ENCODE peak calls at places on chromosomes 3 and 15, in five cellular contexts. A is HepG2, R is GM23248, P is PC-9, X is GM23338. T is an unnamed sample.
A peak's percentile ranks its signal among the peaks of the same experiment; 100 is the strongest.

GRCh38 chr15:38069506-38069905 is 135.1 kb downstream of the TMCO5A start:
- DNase-seq in P (peak; percentile 79), X (no peak), A (no peak), R (peak; percentile 97), T (peak; percentile 93)

GRCh38 chr15:67006089-67007065 is 59.0 kb upstream of the SMAD3 start:
- DNase-seq in R (no peak), X (no peak), A (no peak), P (no peak), T (peak; percentile 84)

GRCh38 chr3:65712156-65712555 is 326.6 kb downstream of the MAGI1 start:
- DNase-seq in R (peak; percentile 72), P (no peak), A (no peak), X (no peak), T (no peak)

GRCh38 chr3:53850895-53851294 is 4.5 kb downstream of the IL17RB start:
- DNase-seq in X (no peak), R (peak; percentile 34), A (no peak), P (no peak), T (no peak)

GRCh38 chr3:52310861-52311566 is 5.1 kb upstream of the DNAH1 start:
- DNase-seq in A (no peak), P (no peak), X (no peak), R (no peak), T (no peak)

GRCh38 chr15:45668386-45668785 is 33.6 kb downstream of the SQOR start:
- DNase-seq in R (no peak), P (no peak), X (no peak), A (no peak), T (no peak)

GRCh38 chr3:55879901-55880331 is 392.8 kb upstream of the WNT5A start:
- DNase-seq in A (no peak), X (no peak), R (no peak), P (peak; percentile 70), T (no peak)

GRCh38 chr15:22892333-22892732 is 53.9 kb downstream of the NIPA2 start:
- DNase-seq in X (no peak), P (no peak), A (no peak), R (no peak), T (no peak)

GRCh38 chr3:67493808-67494207 is 160.6 kb downstream of the SUCLG2 start:
- DNase-seq in P (no peak), A (no peak), X (no peak), R (no peak), T (no peak)

GRCh38 chr3:1515842-1516241 is 423.0 kb downstream of the CNTN6 start:
- DNase-seq in A (no peak), P (no peak), X (no peak), R (no peak), T (no peak)

GRCh38 chr3:79414821-79415220 is 353.0 kb downstream of the ROBO1 start:
- DNase-seq in R (peak; percentile 84), X (no peak), A (no peak), P (no peak), T (no peak)

GRCh38 chr3:44424758-44425157 is 52.7 kb downstream of the ZNF445 start:
- DNase-seq in P (no peak), X (no peak), R (no peak), A (no peak), T (no peak)

GRCh38 chr3:100993309-100993708 is at the start of gene ABI3BP:
- DNase-seq in R (peak; percentile 95), P (no peak), X (no peak), A (no peak), T (peak; percentile 60)

GRCh38 chr3:32383136-32383711 is 8.4 kb upstream of the CMTM7 start:
- DNase-seq in P (no peak), R (no peak), X (no peak), A (no peak), T (no peak)

GRCh38 chr3:136819784-136820640 is 1.1 kb downstream of the SLC35G2 start:
- DNase-seq in R (peak; percentile 84), X (peak; percentile 88), P (peak; percentile 47), A (peak; percentile 34), T (peak; percentile 72)

GRCh38 chr3:12438318-12438717 is 46.0 kb upstream of the TSEN2 start:
- DNase-seq in R (no peak), A (no peak), P (no peak), X (no peak), T (no peak)

GRCh38 chr3:12437861-12438260 is 46.4 kb upstream of the TSEN2 start:
- DNase-seq in X (no peak), P (no peak), R (no peak), A (no peak), T (no peak)

GRCh38 chr3:12437223-12437605 is 47.1 kb upstream of the TSEN2 start:
- DNase-seq in R (no peak), P (no peak), A (no peak), X (no peak), T (no peak)

GRCh38 chr3:12439161-12439560 is 45.1 kb upstream of the TSEN2 start:
- DNase-seq in X (no peak), A (no peak), R (no peak), P (no peak), T (no peak)

GRCh38 chr3:12436514-12437222 is 47.6 kb upstream of the TSEN2 start:
- DNase-seq in A (no peak), R (peak; percentile 69), X (no peak), P (no peak), T (peak; percentile 88)
- H2AFZ ChIP-seq in A (no peak overlapping the region), R (peak overlapping the region; percentile 9), X (no peak overlapping the region), P (no peak overlapping the region), T (peak overlapping the region; percentile 85)

DNA sequence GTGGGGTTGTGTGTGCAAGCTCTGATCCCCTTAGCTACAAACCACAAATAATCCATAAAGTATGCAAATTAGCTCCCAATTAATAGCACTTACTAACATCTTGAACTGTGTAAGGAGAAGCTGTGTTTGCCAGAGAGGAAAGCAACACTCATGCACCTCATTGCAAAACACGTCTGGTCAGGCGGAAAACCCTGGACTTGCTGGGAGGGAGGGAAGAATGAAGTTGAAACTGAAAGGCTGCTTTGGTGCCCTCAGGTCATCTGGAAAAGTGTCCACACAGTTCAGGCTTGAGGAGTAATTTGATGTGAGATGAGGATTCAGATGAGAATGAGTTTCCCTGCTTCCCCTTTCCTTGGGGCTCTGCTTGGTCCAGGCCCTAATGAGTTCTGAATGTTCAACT is 185.5 kb upstream of the ANKRD28 start:
- DNase-seq in X (no peak), P (peak; percentile 79), A (no peak), R (peak; percentile 93), T (no peak)
- H2AFZ ChIP-seq in X (peak overlapping the region; percentile 43), P (peak overlapping the region; percentile 42), A (no peak overlapping the region), R (peak overlapping the region; percentile 58), T (peak overlapping the region; percentile 84)

DNA sequence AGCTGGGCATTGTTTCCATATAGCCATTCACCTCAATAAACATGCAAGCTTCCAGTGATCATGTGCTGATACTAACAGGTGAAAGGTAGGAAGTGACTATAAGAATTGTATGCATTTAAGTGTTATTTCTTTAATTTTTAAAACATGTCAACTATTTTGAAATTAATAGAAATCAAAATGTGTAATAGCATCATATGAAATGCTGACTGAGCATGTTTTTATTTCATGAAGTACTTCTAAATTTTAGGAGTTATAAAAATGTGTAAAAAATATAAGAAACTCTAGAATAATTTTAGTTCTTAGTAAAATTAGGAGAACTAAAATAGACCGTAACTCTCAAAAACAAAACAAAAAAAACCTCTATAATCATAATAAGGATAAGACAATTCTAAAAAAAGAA is 229.3 kb upstream of the ARPP21 start:
- DNase-seq in P (no peak), X (no peak), A (no peak), R (no peak), T (no peak)
- H2AFZ ChIP-seq in P (no peak overlapping the region), X (no peak overlapping the region), A (no peak overlapping the region), R (no peak overlapping the region), T (no peak overlapping the region)

DNA sequence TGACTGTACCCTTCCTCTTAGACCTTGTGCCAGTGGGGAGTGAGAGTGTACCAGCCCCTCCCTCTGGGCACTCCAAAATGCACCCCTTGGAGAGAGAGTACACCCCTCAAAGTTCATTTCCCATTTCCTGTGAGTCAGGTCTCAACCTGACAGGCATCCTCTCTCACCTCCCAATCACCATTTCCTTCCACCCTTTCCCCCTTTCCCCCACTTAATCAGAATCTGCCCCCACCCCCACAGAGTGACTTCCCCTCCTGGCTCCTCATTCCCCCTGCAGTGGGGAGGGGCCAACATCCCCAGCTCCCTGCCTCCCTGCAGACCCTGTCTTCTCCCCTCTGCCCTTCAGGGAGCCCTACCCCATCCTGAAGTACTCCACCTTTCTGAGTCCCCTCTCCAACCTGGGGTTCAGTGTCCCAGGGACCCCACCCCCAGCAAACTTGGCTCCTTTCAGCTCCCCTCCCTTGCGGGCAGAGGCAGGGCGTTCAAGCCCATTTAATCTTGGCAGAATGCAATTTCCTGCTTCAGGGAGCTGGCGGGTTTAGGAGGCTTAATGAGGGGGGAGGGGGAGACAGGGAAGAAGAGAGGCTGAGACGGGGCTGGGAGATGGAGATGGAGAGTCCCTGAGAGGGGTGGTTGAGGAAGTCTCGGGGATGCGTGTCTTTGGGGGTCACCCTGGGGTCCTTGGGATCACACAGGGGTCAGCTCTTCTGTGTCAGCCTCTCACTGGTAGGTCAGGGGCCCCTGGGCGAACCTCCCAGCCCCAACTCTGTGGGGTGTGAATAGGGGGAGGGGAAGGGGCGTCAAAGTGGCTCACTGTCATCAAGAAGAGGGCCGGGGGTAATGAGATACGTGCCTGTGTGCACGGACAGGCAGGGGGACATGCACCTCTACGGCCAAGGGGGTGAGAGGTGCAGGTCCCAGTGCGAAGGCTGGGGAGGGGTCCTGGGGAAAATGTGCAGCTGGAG is 16.6 kb upstream of the SEMA3F start:
- DNase-seq in A (no peak), R (peak; percentile 37), X (peak; percentile 84), P (no peak), T (peak; percentile 81)
- H2AFZ ChIP-seq in A (no peak overlapping the region), R (no peak overlapping the region), X (peak overlapping the region; percentile 69), P (no peak overlapping the region), T (no peak overlapping the region)